ENCODE peak calls at places on chromosomes 12 and 14, in six cellular contexts. One of them, this sample, is unnamed.
A peak's percentile ranks its signal among the peaks of the same experiment; 100 is the strongest.

GRCh38 chr12:54222609-54223008 is 33.8 kb upstream of the SMUG1 start:
- DNase-seq in upper lobe of right lung: no peak
- DNase-seq in fibroblast of lung: peak; percentile 93
- DNase-seq in A673: no peak
- DNase-seq in CD4-positive, alpha-beta memory T cell: no peak
- DNase-seq in cardiac muscle cell: peak; percentile 76
- DNase-seq in this sample: no peak

GRCh38 chr12:5437657-5438056 is 5.7 kb downstream of the NTF3 start:
- DNase-seq in upper lobe of right lung: no peak
- DNase-seq in fibroblast of lung: no peak
- DNase-seq in A673: no peak
- DNase-seq in CD4-positive, alpha-beta memory T cell: no peak
- DNase-seq in cardiac muscle cell: peak; percentile 25
- DNase-seq in this sample: no peak

GRCh38 chr14:104657114-104657524 is 32.3 kb upstream of the INF2 start:
- DNase-seq in upper lobe of right lung: peak; percentile 67
- DNase-seq in fibroblast of lung: no peak
- DNase-seq in A673: no peak
- DNase-seq in CD4-positive, alpha-beta memory T cell: no peak
- DNase-seq in cardiac muscle cell: no peak
- DNase-seq in this sample: no peak

GRCh38 chr14:51369814-51370213 is 129.8 kb downstream of the TMX1 start:
- DNase-seq in upper lobe of right lung: no peak
- DNase-seq in fibroblast of lung: no peak
- DNase-seq in A673: no peak
- DNase-seq in CD4-positive, alpha-beta memory T cell: no peak
- DNase-seq in cardiac muscle cell: no peak
- DNase-seq in this sample: no peak

GRCh38 chr14:70714055-70714550 is 72.4 kb downstream of the TTC9 start:
- DNase-seq in upper lobe of right lung: no peak
- DNase-seq in fibroblast of lung: peak; percentile 62
- DNase-seq in A673: peak; percentile 82
- DNase-seq in CD4-positive, alpha-beta memory T cell: peak; percentile 50
- DNase-seq in cardiac muscle cell: peak; percentile 73
- DNase-seq in this sample: no peak

GRCh38 chr14:55075628-55076027 is 24.2 kb downstream of the MAPK1IP1L start:
- DNase-seq in upper lobe of right lung: no peak
- DNase-seq in fibroblast of lung: peak; percentile 27
- DNase-seq in A673: no peak
- DNase-seq in CD4-positive, alpha-beta memory T cell: no peak
- DNase-seq in cardiac muscle cell: no peak
- DNase-seq in this sample: no peak

GRCh38 chr12:9341260-9341585 is 133.0 kb upstream of the PZP start:
- DNase-seq in upper lobe of right lung: no peak
- DNase-seq in fibroblast of lung: no peak
- DNase-seq in A673: no peak
- DNase-seq in CD4-positive, alpha-beta memory T cell: no peak
- DNase-seq in cardiac muscle cell: no peak
- DNase-seq in this sample: no peak

GRCh38 chr12:47715393-47715876 is 9.6 kb upstream of the RPAP3 start:
- DNase-seq in upper lobe of right lung: peak; percentile 70
- DNase-seq in fibroblast of lung: peak; percentile 75
- DNase-seq in A673: peak; percentile 89
- DNase-seq in CD4-positive, alpha-beta memory T cell: peak; percentile 78
- DNase-seq in cardiac muscle cell: peak; percentile 80
- DNase-seq in this sample: no peak

GRCh38 chr14:70192915-70193314 is 4.2 kb upstream of the SLC8A3 start:
- DNase-seq in upper lobe of right lung: no peak
- DNase-seq in fibroblast of lung: no peak
- DNase-seq in A673: no peak
- DNase-seq in CD4-positive, alpha-beta memory T cell: no peak
- DNase-seq in cardiac muscle cell: no peak
- DNase-seq in this sample: no peak

GRCh38 chr12:72081787-72082186 is 143.1 kb downstream of the TPH2 start:
- DNase-seq in upper lobe of right lung: no peak
- DNase-seq in fibroblast of lung: peak; percentile 56
- DNase-seq in A673: peak; percentile 55
- DNase-seq in CD4-positive, alpha-beta memory T cell: no peak
- DNase-seq in cardiac muscle cell: peak; percentile 1
- DNase-seq in this sample: no peak

GRCh38 chr12:116015525-116015924 is 262.0 kb downstream of the MED13L start:
- DNase-seq in upper lobe of right lung: no peak
- DNase-seq in fibroblast of lung: peak; percentile 82
- DNase-seq in A673: peak; percentile 65
- DNase-seq in CD4-positive, alpha-beta memory T cell: peak; percentile 11
- DNase-seq in cardiac muscle cell: peak; percentile 75
- DNase-seq in this sample: no peak

GRCh38 chr14:57725399-57726077 is 140.4 kb downstream of the SLC35F4 start:
- DNase-seq in upper lobe of right lung: no peak
- DNase-seq in fibroblast of lung: no peak
- DNase-seq in A673: no peak
- DNase-seq in CD4-positive, alpha-beta memory T cell: no peak
- DNase-seq in cardiac muscle cell: peak; percentile 72
- DNase-seq in this sample: no peak

GRCh38 chr14:72864712-72865365 is 29.1 kb downstream of the DPF3 start:
- DNase-seq in upper lobe of right lung: no peak
- DNase-seq in fibroblast of lung: no peak
- DNase-seq in A673: no peak
- DNase-seq in CD4-positive, alpha-beta memory T cell: no peak
- DNase-seq in cardiac muscle cell: peak; percentile 12
- DNase-seq in this sample: no peak

GRCh38 chr14:37598085-37598972 is 2.9 kb downstream of the TTC6 start:
- DNase-seq in upper lobe of right lung: peak; percentile 90
- DNase-seq in fibroblast of lung: no peak
- DNase-seq in A673: no peak
- DNase-seq in CD4-positive, alpha-beta memory T cell: no peak
- DNase-seq in cardiac muscle cell: no peak
- DNase-seq in this sample: no peak

GRCh38 chr12:13836116-13836515 is 145.3 kb downstream of the GRIN2B start:
- DNase-seq in upper lobe of right lung: no peak
- DNase-seq in fibroblast of lung: no peak
- DNase-seq in A673: no peak
- DNase-seq in CD4-positive, alpha-beta memory T cell: no peak
- DNase-seq in cardiac muscle cell: no peak
- DNase-seq in this sample: no peak

GRCh38 chr12:116201908-116202307 is 75.6 kb downstream of the MED13L start:
- DNase-seq in upper lobe of right lung: no peak
- DNase-seq in fibroblast of lung: peak; percentile 19
- DNase-seq in A673: no peak
- DNase-seq in CD4-positive, alpha-beta memory T cell: no peak
- DNase-seq in cardiac muscle cell: no peak
- DNase-seq in this sample: no peak

GRCh38 chr14:35378638-35379568 is 25.6 kb downstream of the NFKBIA start:
- DNase-seq in upper lobe of right lung: no peak
- DNase-seq in fibroblast of lung: peak; percentile 86
- DNase-seq in A673: no peak
- DNase-seq in CD4-positive, alpha-beta memory T cell: no peak
- DNase-seq in cardiac muscle cell: no peak
- DNase-seq in this sample: no peak

GRCh38 chr14:75487155-75487671 is 35.1 kb upstream of the BATF start:
- DNase-seq in upper lobe of right lung: no peak
- DNase-seq in fibroblast of lung: no peak
- DNase-seq in A673: no peak
- DNase-seq in CD4-positive, alpha-beta memory T cell: peak; percentile 23
- DNase-seq in cardiac muscle cell: no peak
- DNase-seq in this sample: no peak

GRCh38 chr12:2397356-2398045 is 344.7 kb downstream of the CACNA1C start:
- DNase-seq in upper lobe of right lung: no peak
- DNase-seq in fibroblast of lung: no peak
- DNase-seq in A673: no peak
- DNase-seq in CD4-positive, alpha-beta memory T cell: no peak
- DNase-seq in cardiac muscle cell: no peak
- DNase-seq in this sample: peak; percentile 38

GRCh38 chr12:3042394-3042793 is 34.8 kb upstream of the TSPAN9 start:
- DNase-seq in upper lobe of right lung: no peak
- DNase-seq in fibroblast of lung: no peak
- DNase-seq in A673: peak; percentile 17
- DNase-seq in CD4-positive, alpha-beta memory T cell: no peak
- DNase-seq in cardiac muscle cell: no peak
- DNase-seq in this sample: peak; percentile 58

GRCh38 chr12:41605528-41606295 is 417.6 kb downstream of the PDZRN4 start:
- DNase-seq in upper lobe of right lung: no peak
- DNase-seq in fibroblast of lung: peak; percentile 57
- DNase-seq in A673: peak; percentile 77
- DNase-seq in CD4-positive, alpha-beta memory T cell: no peak
- DNase-seq in cardiac muscle cell: no peak
- DNase-seq in this sample: no peak

GRCh38 chr12:44654641-44655625 is 221.2 kb downstream of the NELL2 start:
- DNase-seq in upper lobe of right lung: no peak
- DNase-seq in fibroblast of lung: no peak
- DNase-seq in A673: peak; percentile 57
- DNase-seq in CD4-positive, alpha-beta memory T cell: no peak
- DNase-seq in cardiac muscle cell: no peak
- DNase-seq in this sample: no peak

GRCh38 chr14:99732436-99733220 is 48.5 kb downstream of the CYP46A1 start:
- DNase-seq in upper lobe of right lung: peak; percentile 62
- DNase-seq in fibroblast of lung: no peak
- DNase-seq in A673: no peak
- DNase-seq in CD4-positive, alpha-beta memory T cell: no peak
- DNase-seq in cardiac muscle cell: no peak
- DNase-seq in this sample: peak; percentile 67

GRCh38 chr12:132506730-132507538 is 17.0 kb downstream of the FBRSL1 start:
- DNase-seq in upper lobe of right lung: peak; percentile 87
- DNase-seq in fibroblast of lung: peak; percentile 75
- DNase-seq in A673: peak; percentile 98
- DNase-seq in CD4-positive, alpha-beta memory T cell: peak; percentile 51
- DNase-seq in cardiac muscle cell: peak; percentile 92
- DNase-seq in this sample: no peak

GRCh38 chr12:57898308-57898970 is 42.9 kb upstream of the ATP23 start:
- DNase-seq in upper lobe of right lung: no peak
- DNase-seq in fibroblast of lung: no peak
- DNase-seq in A673: no peak
- DNase-seq in CD4-positive, alpha-beta memory T cell: peak; percentile 19
- DNase-seq in cardiac muscle cell: no peak
- DNase-seq in this sample: no peak

GRCh38 chr14:20611277-20611676 is 20.1 kb upstream of the RNASE12 start:
- DNase-seq in upper lobe of right lung: no peak
- DNase-seq in fibroblast of lung: no peak
- DNase-seq in A673: no peak
- DNase-seq in CD4-positive, alpha-beta memory T cell: no peak
- DNase-seq in cardiac muscle cell: no peak
- DNase-seq in this sample: no peak

GRCh38 chr12:113317122-113317521 is 17.8 kb downstream of the SLC8B1 start:
- DNase-seq in upper lobe of right lung: no peak
- DNase-seq in fibroblast of lung: no peak
- DNase-seq in A673: no peak
- DNase-seq in CD4-positive, alpha-beta memory T cell: no peak
- DNase-seq in cardiac muscle cell: no peak
- DNase-seq in this sample: no peak

GRCh38 chr14:100267990-100268389 is 29.0 kb downstream of the YY1 start:
- DNase-seq in upper lobe of right lung: no peak
- DNase-seq in fibroblast of lung: no peak
- DNase-seq in A673: no peak
- DNase-seq in CD4-positive, alpha-beta memory T cell: no peak
- DNase-seq in cardiac muscle cell: no peak
- DNase-seq in this sample: no peak

GRCh38 chr12:53174881-53175491 is 5.5 kb upstream of the ZNF740 start:
- DNase-seq in upper lobe of right lung: no peak
- DNase-seq in fibroblast of lung: peak; percentile 35
- DNase-seq in A673: peak; percentile 48
- DNase-seq in CD4-positive, alpha-beta memory T cell: no peak
- DNase-seq in cardiac muscle cell: peak; percentile 59
- DNase-seq in this sample: no peak

GRCh38 chr14:68219407-68219806 is 399.8 kb downstream of the RAD51B start:
- DNase-seq in upper lobe of right lung: no peak
- DNase-seq in fibroblast of lung: no peak
- DNase-seq in A673: no peak
- DNase-seq in CD4-positive, alpha-beta memory T cell: no peak
- DNase-seq in cardiac muscle cell: no peak
- DNase-seq in this sample: no peak

GRCh38 chr14:94562019-94562418 is 777 bp downstream of the SERPINA4 start:
- DNase-seq in upper lobe of right lung: peak; percentile 6
- DNase-seq in fibroblast of lung: no peak
- DNase-seq in A673: no peak
- DNase-seq in CD4-positive, alpha-beta memory T cell: no peak
- DNase-seq in cardiac muscle cell: no peak
- DNase-seq in this sample: peak; percentile 18

DNA sequence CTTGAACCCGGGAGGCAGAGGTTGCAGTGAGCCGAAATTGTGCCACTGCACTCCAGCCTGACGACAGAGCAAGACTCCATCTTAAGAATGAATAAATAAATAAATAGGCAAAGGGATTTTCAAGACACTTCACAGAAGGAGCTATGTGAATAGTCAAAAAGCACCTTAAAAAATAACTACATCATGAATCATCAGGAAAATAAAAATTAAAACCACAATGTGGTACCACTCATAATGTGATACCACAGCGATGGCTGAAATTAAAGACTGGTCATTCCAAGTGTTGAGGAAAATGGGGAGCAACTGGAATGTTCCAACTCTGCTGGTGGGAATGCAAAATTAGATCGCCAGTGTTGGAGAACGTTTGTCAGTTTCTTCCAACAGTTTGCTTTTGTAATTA is 93.1 kb upstream of the TBX3 start:
- DNase-seq in upper lobe of right lung: no peak
- DNase-seq in fibroblast of lung: peak; percentile 53
- DNase-seq in A673: no peak
- DNase-seq in CD4-positive, alpha-beta memory T cell: no peak
- DNase-seq in cardiac muscle cell: peak; percentile 24
- DNase-seq in this sample: no peak
- H3K27ac ChIP-seq in upper lobe of right lung: no peak overlapping the region
- H3K27ac ChIP-seq in fibroblast of lung: no peak overlapping the region
- H3K27ac ChIP-seq in A673: no peak overlapping the region
- H3K27ac ChIP-seq in CD4-positive, alpha-beta memory T cell: no peak overlapping the region
- H3K27ac ChIP-seq in cardiac muscle cell: no peak overlapping the region
- H3K27ac ChIP-seq in this sample: no peak overlapping the region

DNA sequence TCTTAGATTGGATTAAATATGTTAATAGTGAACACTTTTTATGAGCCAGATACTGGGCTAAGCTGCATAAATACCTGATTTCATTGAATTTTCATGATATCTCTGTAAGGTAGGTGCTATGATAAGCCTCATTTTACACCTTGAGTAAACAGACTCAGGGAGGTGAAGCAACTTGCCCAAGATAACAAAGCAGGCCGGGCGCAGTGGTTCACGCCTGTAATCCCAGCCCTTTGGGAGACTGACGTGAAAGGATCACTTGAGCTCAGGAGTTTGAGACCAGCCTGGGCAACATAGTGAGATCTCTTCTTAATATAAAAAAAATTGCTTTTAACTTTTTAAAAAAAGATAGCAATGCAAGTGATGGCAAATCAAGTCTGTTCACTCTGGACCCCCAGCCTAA is 1.4 kb downstream of the GNB3 start:
- DNase-seq in upper lobe of right lung: no peak
- DNase-seq in fibroblast of lung: no peak
- DNase-seq in A673: no peak
- DNase-seq in CD4-positive, alpha-beta memory T cell: no peak
- DNase-seq in cardiac muscle cell: no peak
- DNase-seq in this sample: no peak
- H3K27me3 ChIP-seq in upper lobe of right lung: no peaks in the 10 kb centered on the region
- H3K27me3 ChIP-seq in fibroblast of lung: no peaks in the 10 kb centered on the region
- H3K27me3 ChIP-seq in A673: no peaks in the 10 kb centered on the region
- H3K27me3 ChIP-seq in CD4-positive, alpha-beta memory T cell: no peaks in the 10 kb centered on the region
- H3K27me3 ChIP-seq in cardiac muscle cell: no peaks in the 10 kb centered on the region
- H3K27me3 ChIP-seq in this sample: no peaks in the 10 kb centered on the region

GRCh38 chr12:67661311-67662011 is 12.9 kb downstream of the DYRK2 start:
- DNase-seq in upper lobe of right lung: no peak
- DNase-seq in fibroblast of lung: peak; percentile 59
- DNase-seq in A673: peak; percentile 85
- DNase-seq in CD4-positive, alpha-beta memory T cell: no peak
- DNase-seq in cardiac muscle cell: peak; percentile 57
- DNase-seq in this sample: no peak
- H3K27ac ChIP-seq in upper lobe of right lung: no peak overlapping the region
- H3K27ac ChIP-seq in fibroblast of lung: no peak overlapping the region
- H3K27ac ChIP-seq in A673: no peak overlapping the region
- H3K27ac ChIP-seq in CD4-positive, alpha-beta memory T cell: no peak overlapping the region
- H3K27ac ChIP-seq in cardiac muscle cell: peak overlapping the region; percentile 65
- H3K27ac ChIP-seq in this sample: no peak overlapping the region

GRCh38 chr14:96255501-96256366 is at the start of gene BDKRB1:
- DNase-seq in upper lobe of right lung: no peak
- DNase-seq in fibroblast of lung: peak; percentile 88
- DNase-seq in A673: no peak
- DNase-seq in CD4-positive, alpha-beta memory T cell: no peak
- DNase-seq in cardiac muscle cell: peak; percentile 87
- DNase-seq in this sample: no peak
- H3K27me3 ChIP-seq in upper lobe of right lung: no peaks in the 10 kb centered on the region
- H3K27me3 ChIP-seq in fibroblast of lung: no peaks in the 10 kb centered on the region
- H3K27me3 ChIP-seq in A673: peaks cover 8% of the 10 kb centered on the region
- H3K27me3 ChIP-seq in CD4-positive, alpha-beta memory T cell: peaks cover 3% of the 10 kb centered on the region
- H3K27me3 ChIP-seq in cardiac muscle cell: no peaks in the 10 kb centered on the region
- H3K27me3 ChIP-seq in this sample: no peaks in the 10 kb centered on the region